ENCODE peak calls at places on chromosomes 1 and 21, in six cellular contexts. X is aorta; F is GM19239; I is mucosa of descending colon; B is stimulated activated CD4-positive, alpha-beta T cell treated with anti-CD3 and anti-CD28 coated beads, Interleukin-1b, Interleukin-23, amount 100 ng/mL, for 4 hours; Z is substantia nigra. W is an unnamed sample.

GRCh38 chr21:39630191-39630591 is 17.5 kb downstream of the B3GALT5 start:
- DNase-seq in X (no peak), F (no peak), I (no peak), B (no peak), Z (no peak), W (no peak)

GRCh38 chr1:25810341-25811299 is 9.1 kb upstream of the MTFR1L start:
- DNase-seq in X (peak), F (peak), I (peak), B (peak), Z (peak), W (peak)

GRCh38 chr1:33710989-33711388 is 152.9 kb upstream of the HMGB4 start:
- DNase-seq in X (no peak), F (no peak), I (no peak), B (no peak), Z (no peak), W (no peak)

GRCh38 chr1:219322766-219323165 is 149.1 kb downstream of the LYPLAL1 start:
- DNase-seq in X (no peak), F (no peak), I (no peak), B (no peak), Z (no peak), W (no peak)

GRCh38 chr1:192767798-192768197 is 41.0 kb upstream of the RGS2 start:
- DNase-seq in X (no peak), F (no peak), I (no peak), B (no peak), Z (no peak), W (no peak)

GRCh38 chr1:179554394-179554793 is 21.4 kb downstream of the NPHS2 start:
- DNase-seq in X (no peak), F (no peak), I (no peak), B (no peak), Z (no peak), W (no peak)

GRCh38 chr1:113976609-113977278 is 2.5 kb upstream of the OLFML3 start:
- DNase-seq in X (no peak), F (no peak), I (no peak), B (no peak), Z (no peak), W (peak)

GRCh38 chr1:59733443-59734141 is 81.2 kb upstream of the HOOK1 start:
- DNase-seq in X (no peak), F (no peak), I (no peak), B (no peak), Z (no peak), W (no peak)

GRCh38 chr21:29091032-29091431 is 17.6 kb upstream of the CCT8 start:
- DNase-seq in X (no peak), F (no peak), I (no peak), B (no peak), Z (no peak), W (no peak)

GRCh38 chr1:94006604-94007003 is 97.4 kb upstream of the GCLM start:
- DNase-seq in X (no peak), F (no peak), I (no peak), B (no peak), Z (no peak), W (no peak)

W was measured in retina.